ENCODE peak calls at places on chromosomes 4 and X, in four cellular contexts. S, L, U and T are unnamed samples.

GRCh38 chrX:74467656-74468055 is 46.4 kb downstream of the SLC16A2 start:
- DNase-seq in S (no peak), L (no peak), U (no peak), T (no peak)

GRCh38 chrX:107787827-107788226 is 10.3 kb downstream of the NCBP2L start:
- DNase-seq in S (no peak), L (no peak), U (no peak), T (no peak)

GRCh38 chrX:29851971-29852605 is 363.3 kb upstream of the MAGEB2 start:
- DNase-seq in S (no peak), L (no peak), U (no peak), T (no peak)

GRCh38 chrX:112760697-112761096 is 79.9 kb downstream of the AMOT start:
- DNase-seq in S (no peak), L (no peak), U (no peak), T (no peak)

GRCh38 chr4:67234296-67234695 is 311.0 kb downstream of the CENPC start:
- DNase-seq in S (no peak), L (no peak), U (peak), T (no peak)

GRCh38 chr4:1411436-1412375 is 5.5 kb upstream of the NKX1-1 start:
- DNase-seq in S (no peak), L (no peak), U (no peak), T (no peak)

GRCh38 chr4:173509031-173510001 is 20.7 kb downstream of the HAND2 start:
- DNase-seq in S (no peak), L (no peak), U (no peak), T (no peak)

GRCh38 chrX:7996414-7996813 is 69.2 kb upstream of the PNPLA4 start:
- DNase-seq in S (peak), L (no peak), U (peak), T (no peak)

GRCh38 chr4:1055721-1056590 is 44.5 kb downstream of the FGFRL1 start:
- DNase-seq in S (peak), L (no peak), U (no peak), T (peak)

GRCh38 chr4:8108261-8108660 is 50.4 kb downstream of the ABLIM2 start:
- DNase-seq in S (no peak), L (no peak), U (no peak), T (no peak)

GRCh38 chr4:84582302-84582987 is 482 bp upstream of the CDS1 start:
- DNase-seq in S (peak), L (peak), U (peak), T (peak)

GRCh38 chr4:82381661-82382284 is 8.0 kb upstream of the HNRNPD start:
- DNase-seq in S (no peak), L (no peak), U (no peak), T (no peak)

GRCh38 chr4:129164243-129164642 is 68.3 kb downstream of the C4orf33 start:
- DNase-seq in S (no peak), L (no peak), U (no peak), T (no peak)

GRCh38 chr4:157170321-157170720 is 50.2 kb upstream of the GRIA2 start:
- DNase-seq in S (no peak), L (no peak), U (no peak), T (no peak)

GRCh38 chrX:138917781-138918180 is 206.3 kb upstream of the FGF13 start:
- DNase-seq in S (no peak), L (no peak), U (peak), T (no peak)

GRCh38 chrX:24860140-24860539 is 155.6 kb downstream of the ARX start:
- DNase-seq in S (no peak), L (no peak), U (no peak), T (no peak)

GRCh38 chr4:128835498-128836222 is 26.2 kb downstream of the JADE1 start:
- DNase-seq in S (no peak), L (no peak), U (no peak), T (no peak)